ENCODE peak calls at places on chromosomes 11 and 22, in ten cellular contexts. G is pancreas, B is body of pancreas, K is testis, E is A549, U is uterus, D is fibroblast of mammary gland, Z is spleen, V is fibroblast of pulmonary artery, R is sigmoid colon. O is an unnamed sample.

GRCh38 chr11:60363542-60364525 is 14.5 kb upstream of the MS4A7 start:
- DNase-seq in G (no peak), B (peak; percentile 74), K (peak; percentile 75), E (peak; percentile 53), U (peak; percentile 17), D (peak; percentile 42), Z (no peak), V (peak; percentile 61), R (no peak), O (peak; percentile 47)

GRCh38 chr11:67279589-67280340 is 9.3 kb upstream of the ANKRD13D start:
- DNase-seq in G (no peak), B (no peak), K (no peak), E (no peak), U (no peak), D (no peak), Z (peak; percentile 80), V (no peak), R (peak; percentile 63), O (no peak)

GRCh38 chr11:104713366-104713765 is 184.9 kb downstream of the CASP12 start:
- DNase-seq in G (no peak), B (no peak), K (no peak), E (no peak), U (no peak), D (peak; percentile 46), Z (no peak), V (peak; percentile 19), R (no peak), O (peak; percentile 12)

GRCh38 chr11:44952082-44952481 is 1.4 kb upstream of the TP53I11 start:
- DNase-seq in G (no peak), B (no peak), K (no peak), E (no peak), U (no peak), D (no peak), Z (no peak), V (no peak), R (no peak), O (no peak)

GRCh38 chr11:14413307-14414072 is 54.5 kb upstream of the RRAS2 start:
- DNase-seq in G (no peak), B (no peak), K (no peak), E (peak; percentile 20), U (peak; percentile 59), D (peak; percentile 87), Z (no peak), V (peak; percentile 80), R (peak; percentile 70), O (peak; percentile 88)

GRCh38 chr11:69490516-69490915 is 9.1 kb downstream of the LINC01488 start:
- DNase-seq in G (peak; percentile 25), B (no peak), K (no peak), E (no peak), U (no peak), D (no peak), Z (peak; percentile 39), V (no peak), R (no peak), O (no peak)

GRCh38 chr22:49151256-49152131 is 676.2 kb downstream of the BRD1 start:
- DNase-seq in G (no peak), B (no peak), K (no peak), E (no peak), U (no peak), D (no peak), Z (peak; percentile 56), V (no peak), R (peak; percentile 61), O (no peak)

GRCh38 chr11:114330373-114330772 is 34.2 kb downstream of the NNMT start:
- DNase-seq in G (no peak), B (no peak), K (no peak), E (no peak), U (no peak), D (no peak), Z (no peak), V (no peak), R (no peak), O (no peak)

GRCh38 chr22:35703861-35704584 is 13.6 kb upstream of the APOL5 start:
- DNase-seq in G (no peak), B (no peak), K (no peak), E (no peak), U (no peak), D (peak; percentile 45), Z (no peak), V (no peak), R (no peak), O (no peak)

GRCh38 chr22:49600891-49601431 is 226.7 kb downstream of the BRD1 start:
- DNase-seq in G (no peak), B (no peak), K (no peak), E (no peak), U (no peak), D (no peak), Z (peak; percentile 61), V (no peak), R (peak; percentile 45), O (no peak)

GRCh38 chr22:48890693-48891554 is 936.7 kb downstream of the BRD1 start:
- DNase-seq in G (no peak), B (no peak), K (no peak), E (no peak), U (no peak), D (no peak), Z (peak; percentile 22), V (no peak), R (peak; percentile 22), O (no peak)

GRCh38 chr11:103949781-103950180 is 86.7 kb upstream of the DDI1 start:
- DNase-seq in G (no peak), B (no peak), K (no peak), E (peak; percentile 16), U (no peak), D (no peak), Z (no peak), V (no peak), R (no peak), O (no peak)

DNA sequence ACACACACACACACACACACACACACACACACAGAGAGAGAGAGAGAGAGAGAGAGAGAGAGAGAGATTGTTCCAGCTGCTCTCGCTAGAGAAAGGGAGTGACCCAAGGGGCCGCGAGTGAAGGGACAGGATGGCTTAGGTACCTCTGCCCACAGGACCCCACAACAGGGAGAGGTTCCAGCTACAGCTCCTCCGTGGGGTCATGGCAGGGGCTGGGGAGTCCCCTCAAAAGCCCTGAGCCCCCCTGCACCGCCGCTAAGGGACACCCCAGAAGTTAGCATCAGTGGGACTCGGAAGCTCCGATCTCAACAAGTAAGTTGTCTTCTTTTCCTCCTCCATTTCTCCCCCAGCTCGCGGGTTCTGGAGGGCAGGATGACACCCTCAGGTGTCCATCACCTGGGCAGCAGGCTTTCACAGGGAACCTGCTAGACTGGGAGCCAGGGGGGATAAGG is 280 bp downstream of the KCNJ5 start:
- DNase-seq in G (no peak), B (no peak), K (no peak), E (no peak), U (no peak), D (no peak), Z (no peak), V (no peak), R (peak; percentile 56), O (no peak)
- H3K4me3 ChIP-seq in G (peak overlapping the region; percentile 32), B (no peak overlapping the region), K (no peak overlapping the region), E (no peak overlapping the region), U (no peak overlapping the region), D (no peak overlapping the region), Z (peak overlapping the region; percentile 55), V (no peak overlapping the region), R (peak overlapping the region; percentile 55), O (no peak overlapping the region)

DNA sequence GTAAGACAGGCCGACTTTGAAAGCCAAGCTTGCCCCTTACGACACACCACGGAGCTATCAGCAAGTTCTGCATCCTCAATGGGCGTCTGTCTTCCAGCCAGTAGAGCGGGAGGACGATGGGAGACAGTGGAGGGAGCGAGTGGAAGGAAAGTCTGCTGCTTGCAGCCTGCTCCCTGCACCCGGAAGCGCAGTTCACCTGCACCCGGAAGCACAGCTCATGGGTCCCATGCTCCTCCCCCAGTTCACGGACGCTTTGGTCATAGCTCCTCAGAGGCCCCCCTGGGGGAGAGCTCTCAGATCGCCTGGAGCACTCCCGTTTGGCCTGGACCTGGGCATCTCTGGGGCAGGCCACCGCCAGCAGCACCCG is 51.3 kb downstream of the FBLN1 start:
- DNase-seq in G (no peak), B (no peak), K (peak; percentile 44), E (no peak), U (no peak), D (no peak), Z (no peak), V (no peak), R (no peak), O (no peak)
- TF ChIP-seq CTCF in G (no peak), B (no peak), K (no peak), E (peak; percentile 30), U (no peak), D (no peak), Z (no peak), V (no peak), R (no peak), O (no peak)

DNA sequence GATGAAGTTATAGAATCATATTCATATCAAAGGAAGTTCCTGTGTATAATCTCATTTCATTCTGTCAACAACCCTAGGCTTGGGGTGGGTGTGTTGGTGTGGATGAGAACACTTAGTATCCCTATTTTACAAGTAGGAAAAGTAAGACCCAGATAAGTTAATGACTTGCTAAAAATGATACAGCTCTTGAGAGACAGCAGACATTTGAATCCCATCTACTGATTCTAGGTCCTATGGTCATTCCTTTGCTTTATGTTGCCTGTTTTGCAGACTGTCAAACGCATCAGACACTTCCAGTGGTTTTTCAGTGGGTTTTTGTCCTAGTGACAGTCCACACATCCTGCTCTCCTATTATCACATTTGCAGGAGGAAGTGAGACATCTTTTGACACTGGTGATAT is 153.1 kb downstream of the TEAD1 start:
- DNase-seq in G (no peak), B (no peak), K (no peak), E (no peak), U (no peak), D (no peak), Z (no peak), V (no peak), R (no peak), O (no peak)
- H3K4me3 ChIP-seq in G (peak overlapping the region; percentile 37), B (peak overlapping the region; percentile 27), K (no peak overlapping the region), E (peak overlapping the region; percentile 39), U (no peak overlapping the region), D (peak overlapping the region; percentile 52), Z (no peak overlapping the region), V (peak overlapping the region; percentile 56), R (no peak overlapping the region), O (peak overlapping the region; percentile 58)

GRCh38 chr22:41922940-41923594 is 3.5 kb downstream of the TNFRSF13C start:
- DNase-seq in G (peak; percentile 32), B (no peak), K (no peak), E (no peak), U (no peak), D (no peak), Z (no peak), V (no peak), R (no peak), O (no peak)

GRCh38 chr22:41927813-41928212 is 1.2 kb upstream of the TNFRSF13C start:
- DNase-seq in G (no peak), B (no peak), K (no peak), E (no peak), U (no peak), D (no peak), Z (peak; percentile 67), V (no peak), R (no peak), O (no peak)

GRCh38 chr22:41928416-41929157 is 2.0 kb upstream of the TNFRSF13C start:
- DNase-seq in G (no peak), B (no peak), K (no peak), E (no peak), U (no peak), D (no peak), Z (peak; percentile 83), V (no peak), R (no peak), O (no peak)

GRCh38 chr22:41923595-41924276 is 2.9 kb downstream of the TNFRSF13C start:
- DNase-seq in G (no peak), B (no peak), K (no peak), E (no peak), U (no peak), D (no peak), Z (no peak), V (no peak), R (no peak), O (no peak)

GRCh38 chr22:41925783-41926460 is 684 bp downstream of the TNFRSF13C start:
- DNase-seq in G (peak; percentile 90), B (peak; percentile 78), K (peak; percentile 71), E (peak; percentile 48), U (no peak), D (peak; percentile 32), Z (peak; percentile 95), V (peak; percentile 45), R (no peak), O (peak; percentile 24)
- TF ChIP-seq CTCF in G (peak; percentile 49), B (peak; percentile 87), K (peak; percentile 48), E (peak; percentile 71), U (peak; percentile 30), D (peak; percentile 35), Z (peak; percentile 64), V (peak; percentile 42), R (peak; percentile 8), O (peak; percentile 51)